ENCODE peak calls at places on chromosomes 7 and 10, in eight cellular contexts. O is HEK293T; G is activated CD4-positive, alpha-beta T cell treated with anti-CD3 and anti-CD28 coated beads, Interleukin-2, amount 10 ng/mL, durations not matched to agents 7 days and 5 days; P is posterior cingulate gyrus; N is H7; B is M059J; X is NCI-H187 treated with DMSO at 0.1 percent for 48 hours; R is osteocyte. C is an unnamed sample.
A peak's percentile ranks its signal among the peaks of the same experiment; 100 is the strongest.

GRCh38 chr7:123769371-123769770 is 20.6 kb upstream of the WASL start:
- DNase-seq in B (peak; percentile 94), P (no peak), R (no peak), N (no peak), G (no peak), O (no peak), X (no peak), C (peak; percentile 92)

GRCh38 chr7:116101709-116102108 is 71.1 kb upstream of the TFEC start:
- DNase-seq in P (no peak), O (no peak), G (no peak), R (no peak), X (no peak), B (peak; percentile 12), N (no peak), C (peak; percentile 8)

GRCh38 chr7:55034776-55035175 is 16.0 kb downstream of the EGFR start:
- DNase-seq in P (no peak), G (no peak), N (no peak), X (no peak), R (no peak), B (no peak), O (no peak), C (no peak)

GRCh38 chr7:43872401-43873165 is 3.3 kb upstream of the MRPS24 start:
- DNase-seq in R (no peak), P (no peak), N (peak; percentile 31), G (no peak), O (no peak), B (peak; percentile 97), X (no peak), C (peak; percentile 35)

GRCh38 chr10:120945801-120946302 is 94.7 kb downstream of the WDR11 start:
- DNase-seq in P (peak; percentile 75), N (no peak), X (no peak), O (no peak), G (no peak), R (no peak), B (peak; percentile 49), C (peak; percentile 17)

GRCh38 chr7:98286093-98286525 is 4.6 kb downstream of the BRI3 start:
- DNase-seq in X (no peak), P (peak; percentile 32), R (no peak), B (peak; percentile 81), G (no peak), O (no peak), N (peak; percentile 67), C (peak; percentile 89)

GRCh38 chr7:28469562-28469961 is 57.2 kb downstream of the CREB5 start:
- DNase-seq in R (no peak), X (no peak), P (no peak), G (no peak), N (no peak), O (no peak), B (no peak), C (no peak)

GRCh38 chr10:71274901-71275796 is 43.9 kb upstream of the SLC29A3 start:
- DNase-seq in G (no peak), N (no peak), B (no peak), P (no peak), X (no peak), R (no peak), O (no peak), C (no peak)

GRCh38 chr10:70508912-70509366 is 30.4 kb downstream of the PALD1 start:
- DNase-seq in O (no peak), X (no peak), G (no peak), R (no peak), B (no peak), N (peak; percentile 89), P (peak; percentile 37), C (no peak)

GRCh38 chr7:77811895-77812685 is 13.5 kb downstream of the PHTF2 start:
- DNase-seq in B (peak; percentile 65), R (no peak), X (no peak), G (no peak), P (no peak), O (no peak), N (no peak), C (peak; percentile 53)

GRCh38 chr7:81190997-81191747 is 272.3 kb upstream of the SEMA3C start:
- DNase-seq in G (no peak), R (no peak), N (no peak), P (no peak), B (peak; percentile 73), O (no peak), X (no peak), C (peak; percentile 83)

C was measured in kidney tubule cell.